ENCODE peak calls at places on chromosome 12, in four cellular contexts. B is uterus; N is CD8-positive, alpha-beta T cell; A is cardiac muscle cell. P is an unnamed sample.
A peak's percentile ranks its signal among the peaks of the same experiment; 100 is the strongest.

GRCh38 chr12:526089-526488 is 66.3 kb downstream of the B4GALNT3 start:
- DNase-seq in B (no peak), A (no peak), N (no peak), P (no peak)

GRCh38 chr12:51917746-51918453 is 10.6 kb downstream of the ACVRL1 start:
- DNase-seq in B (no peak), A (no peak), N (no peak), P (no peak)

GRCh38 chr12:51077930-51078329 is 5.5 kb downstream of the CSRNP2 start:
- DNase-seq in A (peak; percentile 6), N (no peak), B (no peak), P (no peak)

GRCh38 chr12:121783771-121784170 is 9.7 kb downstream of the RHOF start:
- DNase-seq in N (no peak), A (no peak), B (no peak), P (no peak)

GRCh38 chr12:52906049-52906645 is 1.3 kb upstream of the KRT8 start:
- DNase-seq in B (no peak), A (no peak), N (no peak), P (no peak)

GRCh38 chr12:13135336-13136178 is 32.1 kb upstream of the GSG1 start:
- DNase-seq in A (peak; percentile 12), N (no peak), B (no peak), P (no peak)

GRCh38 chr12:110176745-110177144 is 52.6 kb downstream of the IFT81 start:
- DNase-seq in A (no peak), B (no peak), N (no peak), P (peak; percentile 75)

GRCh38 chr12:50024804-50025186 is 499 bp downstream of the RACGAP1 start:
- DNase-seq in B (no peak), N (peak; percentile 19), A (no peak), P (peak; percentile 42)

GRCh38 chr12:101781834-101782543 is 42.7 kb upstream of the SYCP3 start:
- DNase-seq in A (no peak), N (no peak), B (no peak), P (no peak)

GRCh38 chr12:111274820-111275219 is 94.1 kb downstream of the PHETA1 start:
- DNase-seq in N (no peak), B (no peak), A (no peak), P (peak; percentile 45)

GRCh38 chr12:49825360-49825970 is 2.7 kb downstream of the NCKAP5L start:
- DNase-seq in B (no peak), A (no peak), N (no peak), P (no peak)

GRCh38 chr12:53225635-53226424 is 6.2 kb downstream of the RARG start:
- DNase-seq in A (no peak), B (no peak), N (no peak), P (no peak)

GRCh38 chr12:29762637-29763300 is 21.0 kb downstream of the TMTC1 start:
- DNase-seq in A (no peak), B (no peak), N (no peak), P (no peak)

GRCh38 chr12:24776856-24777255 is 172.0 kb downstream of the BCAT1 start:
- DNase-seq in N (no peak), A (no peak), B (no peak), P (peak; percentile 28)

GRCh38 chr12:7555752-7556151 is 52.2 kb upstream of the CD163 start:
- DNase-seq in B (no peak), N (no peak), A (peak; percentile 51), P (peak; percentile 21)

GRCh38 chr12:79424109-79424721 is 266.5 kb downstream of the PAWR start:
- DNase-seq in N (no peak), A (no peak), B (no peak), P (no peak)

GRCh38 chr12:130703733-130704375 is 12.2 kb downstream of the RIMBP2 start:
- DNase-seq in B (no peak), N (no peak), A (no peak), P (no peak)

GRCh38 chr12:52849511-52849910 is 717 bp upstream of the KRT78 start:
- DNase-seq in N (no peak), A (no peak), B (no peak), P (no peak)

GRCh38 chr12:31872831-31873604 is 86.2 kb upstream of the RESF1 start:
- DNase-seq in N (no peak), A (no peak), B (no peak), P (no peak)

GRCh38 chr12:101939856-101940265 is 62.5 kb downstream of the DRAM1 start:
- DNase-seq in N (peak; percentile 53), B (peak; percentile 63), A (peak; percentile 73), P (peak; percentile 87)

GRCh38 chr12:116248433-116248832 is 29.1 kb downstream of the MED13L start:
- DNase-seq in N (no peak), A (no peak), B (no peak), P (no peak)

GRCh38 chr12:50937653-50938052 is 14.7 kb upstream of the HIGD1C start:
- DNase-seq in A (no peak), N (no peak), B (no peak), P (no peak)

GRCh38 chr12:69583203-69583602 is 2.1 kb upstream of the CCT2 start:
- DNase-seq in N (no peak), A (peak; percentile 50), B (no peak), P (peak; percentile 56)

GRCh38 chr12:126898562-126898961 is 1368.4 kb upstream of the TMEM132C start:
- DNase-seq in N (no peak), A (no peak), B (no peak), P (no peak)

GRCh38 chr12:51275088-51275487 is 4.9 kb upstream of the SMAGP start:
- DNase-seq in B (no peak), A (no peak), N (no peak), P (no peak)

GRCh38 chr12:111056618-111057521 is 136.5 kb upstream of the MYL2 start:
- DNase-seq in B (no peak), N (peak; percentile 63), A (no peak), P (peak; percentile 79)

GRCh38 chr12:119229837-119230236 is 51.1 kb downstream of the HSPB8 start:
- DNase-seq in B (no peak), N (no peak), A (peak; percentile 54), P (peak; percentile 59)

GRCh38 chr12:78441737-78442453 is 422.7 kb upstream of the SYT1 start:
- DNase-seq in A (no peak), N (no peak), B (no peak), P (no peak)

GRCh38 chr12:1474059-1474537 is 120.3 kb downstream of the FBXL14 start:
- DNase-seq in B (no peak), A (peak; percentile 26), N (no peak), P (peak; percentile 44)

GRCh38 chr12:64086946-64087345 is 135.2 kb downstream of the KICS2 start:
- DNase-seq in B (no peak), A (no peak), N (no peak), P (no peak)

GRCh38 chr12:122870163-122870842 is 25.6 kb downstream of the VPS37B start:
- DNase-seq in N (no peak), A (no peak), B (no peak), P (no peak)

GRCh38 chr12:132281021-132281420 is 48.4 kb downstream of the GALNT9 start:
- DNase-seq in N (no peak), B (no peak), A (no peak), P (no peak)

GRCh38 chr12:32618115-32618514 is 61.0 kb upstream of the DNM1L start:
- DNase-seq in B (no peak), A (no peak), N (no peak), P (no peak)

GRCh38 chr12:93785262-93786010 is 108.3 kb downstream of the CRADD start:
- DNase-seq in A (no peak), B (peak; percentile 38), N (peak; percentile 43), P (peak; percentile 52)

GRCh38 chr12:19964549-19964948 is 403.8 kb upstream of the PDE3A start:
- DNase-seq in B (no peak), N (no peak), A (no peak), P (no peak)

GRCh38 chr12:57231276-57232021 is 1.9 kb downstream of the SHMT2 start:
- DNase-seq in N (no peak), B (no peak), A (no peak), P (no peak)

GRCh38 chr12:57227315-57228115 is 2.0 kb upstream of the SHMT2 start:
- DNase-seq in N (no peak), B (no peak), A (no peak), P (no peak)

GRCh38 chr12:57230381-57231155 is 1.1 kb downstream of the SHMT2 start:
- DNase-seq in N (no peak), A (no peak), B (no peak), P (no peak)

GRCh38 chr12:57229634-57230380 is at the start of gene SHMT2:
- DNase-seq in B (peak; percentile 94), N (peak; percentile 91), A (peak; percentile 97), P (peak; percentile 97)

GRCh38 chr12:57229041-57229633 is 374 bp upstream of the SHMT2 start:
- DNase-seq in N (no peak), A (no peak), B (no peak), P (no peak)
- TF ChIP-seq CTCF in N (no peak), A (no peak), B (peak; percentile 17), P (no peak)

GRCh38 chr12:34399631-34400422 is 377.5 kb downstream of the ALG10 start:
- DNase-seq in A (no peak), N (peak; percentile 4), B (peak; percentile 10), P (no peak)

GRCh38 chr12:34400986-34401658 is 378.8 kb downstream of the ALG10 start:
- DNase-seq in A (no peak), B (peak; percentile 1), N (peak; percentile 2), P (no peak)

GRCh38 chr12:34401659-34402227 is 379.4 kb downstream of the ALG10 start:
- DNase-seq in N (peak; percentile 7), A (no peak), B (peak; percentile 4), P (no peak)

GRCh38 chr12:34398706-34399630 is 376.7 kb downstream of the ALG10 start:
- DNase-seq in N (peak; percentile 6), A (no peak), B (peak; percentile 3), P (no peak)

DNA sequence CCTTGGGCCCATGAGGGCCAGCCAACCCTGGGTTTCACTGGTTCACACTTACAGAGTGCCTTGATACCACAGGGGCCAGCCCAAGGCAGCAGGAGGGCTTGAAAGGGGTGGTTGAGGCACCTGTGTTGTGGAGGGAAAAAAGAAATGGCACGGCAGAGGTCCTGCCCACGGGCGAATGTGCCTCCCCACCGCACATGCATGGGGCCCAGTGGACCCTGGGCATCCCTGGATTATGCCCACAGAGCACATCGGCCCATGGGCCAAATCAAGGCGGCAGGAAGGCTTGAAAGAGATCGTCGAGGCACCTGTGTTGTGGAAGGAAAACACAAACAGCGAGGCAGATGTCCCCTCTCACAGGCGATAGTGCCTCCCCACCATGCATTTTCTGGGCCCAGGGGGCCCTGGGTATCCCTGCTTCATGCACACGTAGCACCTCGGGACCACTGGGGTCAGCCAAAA is 378.2 kb downstream of the ALG10 start:
- DNase-seq in N (no peak), B (peak; percentile 4), A (no peak), P (no peak)
- H3K9me3 ChIP-seq in N (peaks cover 4% of the 10 kb centered on the region), B (no peaks in the 10 kb centered on the region), A (no peaks in the 10 kb centered on the region), P (peaks cover 31% of the 10 kb centered on the region)

GRCh38 chr12:91853350-91854127 is 292.1 kb downstream of the BTG1 start:
- DNase-seq in N (no peak), B (no peak), A (no peak), P (no peak)
- H3K27ac ChIP-seq in N (no peak overlapping the region), B (peak overlapping the region; percentile 67), A (no peak overlapping the region), P (no peak overlapping the region)

DNA sequence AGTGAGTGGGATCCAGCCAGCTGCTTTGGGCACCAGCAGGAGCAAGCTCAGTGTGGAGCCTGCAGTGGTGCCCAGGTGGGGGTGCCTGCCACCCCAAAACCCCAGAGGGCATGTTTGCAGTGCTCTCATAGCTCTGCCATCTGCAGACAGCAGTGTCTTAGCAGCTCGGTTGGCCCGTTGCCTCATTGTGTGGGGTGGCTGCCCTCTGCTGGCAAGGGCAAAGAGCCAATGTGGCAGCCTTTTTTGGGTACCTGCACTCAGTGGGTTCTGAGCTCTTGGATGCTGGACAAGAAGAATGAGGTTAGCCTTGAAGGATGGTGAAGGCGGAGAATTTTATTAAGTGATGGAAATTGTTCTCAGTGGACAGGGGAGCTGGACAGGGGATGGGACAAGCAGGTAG is 52.3 kb downstream of the NEUROD4 start:
- DNase-seq in B (no peak), A (peak; percentile 20), N (peak; percentile 78), P (peak; percentile 50)
- TF ChIP-seq CTCF in B (no peak), A (peak; percentile 28), N (peak; percentile 68), P (peak; percentile 58)

P was measured in A673.